ENCODE peak calls at places on chromosomes 6 and 20, in five cellular contexts. T is tibial nerve, X is A549, V is suprapubic skin, H is IMR-90. A is an unnamed sample.

GRCh38 chr6:151730496-151730870 is 77.0 kb upstream of the ESR1 start:
- DNase-seq in V (no peak), T (no peak), H (no peak), X (no peak), A (no peak)

GRCh38 chr6:125953502-125953875 is 3.1 kb upstream of the HINT3 start:
- DNase-seq in T (no peak), X (no peak), V (no peak), H (no peak), A (peak; percentile 37)

GRCh38 chr20:33681728-33682353 is 4.3 kb downstream of the E2F1 start:
- DNase-seq in H (no peak), T (no peak), V (no peak), X (no peak), A (no peak)

GRCh38 chr6:163522033-163522432 is 107.5 kb downstream of the QKI start:
- DNase-seq in X (no peak), V (no peak), T (no peak), H (no peak), A (no peak)

GRCh38 chr6:158408552-158409130 is 96.4 kb downstream of the TULP4 start:
- DNase-seq in V (no peak), H (peak; percentile 76), T (peak; percentile 53), X (no peak), A (no peak)

GRCh38 chr6:127096167-127096566 is 22.3 kb upstream of the RSPO3 start:
- DNase-seq in V (no peak), H (no peak), T (no peak), X (no peak), A (no peak)

GRCh38 chr20:57810511-57811372 is 100.9 kb upstream of the PMEPA1 start:
- DNase-seq in X (no peak), T (no peak), H (no peak), V (no peak), A (no peak)

GRCh38 chr6:149235130-149235561 is 82.4 kb upstream of the TAB2 start:
- DNase-seq in V (no peak), X (peak; percentile 16), T (peak; percentile 48), H (peak; percentile 90), A (peak; percentile 48)

GRCh38 chr6:166940643-166941068 is 15.7 kb downstream of the RNASET2 start:
- DNase-seq in X (peak; percentile 28), H (peak; percentile 37), V (no peak), T (no peak), A (no peak)

GRCh38 chr6:113630738-113631535 is 226.2 kb upstream of the MARCKS start:
- DNase-seq in X (no peak), H (peak; percentile 86), V (no peak), T (no peak), A (peak; percentile 54)

GRCh38 chr6:5764401-5764955 is 242.2 kb downstream of the NRN1 start:
- DNase-seq in T (peak; percentile 36), X (no peak), V (peak; percentile 74), H (peak; percentile 78), A (no peak)

GRCh38 chr20:53020834-53021233 is 48.7 kb downstream of the TSHZ2 start:
- DNase-seq in T (no peak), V (no peak), H (no peak), X (no peak), A (no peak)

DNA sequence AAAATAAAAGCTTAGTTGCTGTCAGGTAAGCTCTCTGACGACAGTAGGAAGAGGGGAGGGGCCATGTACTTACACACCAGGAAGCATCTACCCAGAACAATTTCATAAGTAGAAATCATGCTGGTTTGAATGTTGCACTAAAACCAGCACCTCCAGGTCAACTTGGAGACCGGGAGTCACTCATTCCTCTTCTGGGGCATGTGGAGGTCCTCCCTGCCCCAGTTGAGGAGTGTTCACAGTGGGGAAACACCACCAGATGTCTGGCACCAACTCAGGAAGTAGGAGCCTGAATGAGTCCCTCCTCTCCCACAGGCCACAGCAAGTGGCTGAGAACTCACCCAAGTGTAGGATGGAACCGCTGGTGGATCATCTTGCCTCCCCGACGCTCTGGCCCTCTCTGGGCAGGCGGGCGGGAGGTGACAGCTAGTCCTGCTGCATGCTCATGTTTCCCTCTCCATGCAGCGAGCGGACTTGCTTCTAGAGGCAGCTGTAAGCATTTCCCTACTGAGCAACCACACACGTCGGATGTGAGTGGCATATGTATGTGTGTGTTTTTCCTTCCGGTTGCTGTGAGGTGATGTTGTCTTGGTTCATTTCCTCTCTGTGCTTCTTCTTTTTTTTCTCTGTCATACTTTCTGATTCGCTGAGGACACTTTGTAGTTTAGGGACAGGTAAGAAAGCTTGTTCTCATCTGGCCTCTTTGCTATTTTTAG is 149.5 kb upstream of the NEDD9 start:
- DNase-seq in T (peak; percentile 31), H (no peak), X (no peak), V (no peak), A (no peak)
- TF ChIP-seq POLR2A in T (no peak), H (no peak), X (no peak), V (no peak), A (no peak)

GRCh38 chr6:12613819-12614218 is 102.7 kb upstream of the PHACTR1 start:
- DNase-seq in H (no peak), T (no peak), X (no peak), V (no peak), A (no peak)

GRCh38 chr6:12608874-12609273 is 107.7 kb upstream of the PHACTR1 start:
- DNase-seq in H (no peak), X (no peak), T (no peak), V (no peak), A (no peak)

GRCh38 chr6:12610862-12611261 is 105.7 kb upstream of the PHACTR1 start:
- DNase-seq in H (no peak), T (no peak), X (no peak), V (no peak), A (no peak)

GRCh38 chr6:12614468-12614867 is 102.1 kb upstream of the PHACTR1 start:
- DNase-seq in T (no peak), X (no peak), V (no peak), H (peak; percentile 31), A (no peak)
- H3K27ac ChIP-seq in T (no peak overlapping the region), X (no peak overlapping the region), V (no peak overlapping the region), H (no peak overlapping the region), A (no peak overlapping the region)

GRCh38 chr6:42933195-42933594 is 3.9 kb downstream of the CNPY3 start:
- DNase-seq in T (no peak), X (no peak), H (no peak), V (no peak), A (no peak)

GRCh38 chr6:42929928-42930360 is 664 bp downstream of the CNPY3 start:
- DNase-seq in X (peak; percentile 15), V (no peak), T (peak; percentile 13), H (peak; percentile 82), A (no peak)

GRCh38 chr6:42932412-42932811 is 3.1 kb downstream of the CNPY3 start:
- DNase-seq in T (no peak), V (no peak), H (no peak), X (no peak), A (no peak)

GRCh38 chr6:42928748-42929087 is 562 bp upstream of the CNPY3 start:
- DNase-seq in H (no peak), T (no peak), X (peak; percentile 17), V (no peak), A (no peak)

GRCh38 chr6:42929088-42929927 is at the start of gene CNPY3:
- DNase-seq in X (peak; percentile 88), T (peak; percentile 84), V (peak; percentile 97), H (peak; percentile 98), A (peak; percentile 97)
- TF ChIP-seq POLR2A in X (peak; percentile 51), T (peak; percentile 53), V (peak; percentile 38), H (peak; percentile 56), A (peak; percentile 86)

DNA sequence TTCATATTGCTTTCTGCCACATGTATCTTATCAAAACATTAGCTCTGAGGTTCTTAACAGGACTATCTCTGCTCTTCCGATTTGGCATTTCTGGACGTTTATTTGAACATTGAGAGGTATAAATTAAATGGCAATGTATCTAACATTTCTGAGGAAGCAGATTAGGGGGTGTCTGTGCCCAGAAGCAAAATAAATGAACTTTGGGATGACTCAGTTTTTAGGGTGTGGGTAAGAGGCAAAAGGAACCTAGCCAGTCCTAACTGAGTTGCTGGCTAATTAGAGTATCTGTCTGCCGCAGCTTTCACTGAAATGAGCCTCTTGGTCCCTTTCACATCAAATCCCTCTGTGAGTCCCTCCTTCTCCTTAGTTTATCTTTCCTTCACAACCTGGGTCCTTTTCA is 1.1 kb downstream of the RNF144B start:
- DNase-seq in H (no peak), X (no peak), V (no peak), T (no peak), A (no peak)
- H3K27ac ChIP-seq in H (no peak overlapping the region), X (no peak overlapping the region), V (peak overlapping the region; percentile 93), T (peak overlapping the region; percentile 70), A (peak overlapping the region; percentile 86)

A was measured in upper lobe of left lung.